ENCODE peak calls at places on chromosomes 2 and 18, in eight cellular contexts. One of them, this sample, is unnamed.

GRCh38 chr18:59848002-59848401 is 51.8 kb upstream of the PMAIP1 start:
- DNase-seq in kidney glomerular epithelial cell: no peak
- DNase-seq in COR-L47: no peak
- DNase-seq in Ammon's horn: no peak
- DNase-seq in Panc1: no peak
- DNase-seq in GM04503: no peak
- DNase-seq in stimulated activated CD4-positive, alpha-beta T cell treated with anti-CD3 and anti-CD28 coated beads, TNF-alpha, amount 100 ng/mL, for 4 hours: no peak
- DNase-seq in NCI-H460: no peak
- DNase-seq in this sample: no peak

GRCh38 chr2:3467654-3468053 is 51.7 kb downstream of the ADI1 start:
- DNase-seq in NCI-H460: no peak
- DNase-seq in kidney glomerular epithelial cell: no peak
- DNase-seq in Ammon's horn: no peak
- DNase-seq in Panc1: no peak
- DNase-seq in stimulated activated CD4-positive, alpha-beta T cell treated with anti-CD3 and anti-CD28 coated beads, TNF-alpha, amount 100 ng/mL, for 4 hours: no peak
- DNase-seq in COR-L47: no peak
- DNase-seq in GM04503: no peak
- DNase-seq in this sample: no peak

GRCh38 chr18:77057043-77057442 is 75.5 kb downstream of the MBP start:
- DNase-seq in kidney glomerular epithelial cell: no peak
- DNase-seq in Ammon's horn: peak
- DNase-seq in GM04503: no peak
- DNase-seq in COR-L47: no peak
- DNase-seq in NCI-H460: no peak
- DNase-seq in Panc1: no peak
- DNase-seq in stimulated activated CD4-positive, alpha-beta T cell treated with anti-CD3 and anti-CD28 coated beads, TNF-alpha, amount 100 ng/mL, for 4 hours: no peak
- DNase-seq in this sample: no peak

GRCh38 chr2:67304300-67304890 is 92.7 kb upstream of the ETAA1 start:
- DNase-seq in stimulated activated CD4-positive, alpha-beta T cell treated with anti-CD3 and anti-CD28 coated beads, TNF-alpha, amount 100 ng/mL, for 4 hours: no peak
- DNase-seq in kidney glomerular epithelial cell: no peak
- DNase-seq in NCI-H460: no peak
- DNase-seq in GM04503: no peak
- DNase-seq in COR-L47: no peak
- DNase-seq in Ammon's horn: no peak
- DNase-seq in Panc1: no peak
- DNase-seq in this sample: peak

GRCh38 chr2:196992466-196992865 is 66.0 kb upstream of the PGAP1 start:
- DNase-seq in GM04503: no peak
- DNase-seq in Ammon's horn: no peak
- DNase-seq in Panc1: no peak
- DNase-seq in kidney glomerular epithelial cell: no peak
- DNase-seq in COR-L47: no peak
- DNase-seq in NCI-H460: no peak
- DNase-seq in stimulated activated CD4-positive, alpha-beta T cell treated with anti-CD3 and anti-CD28 coated beads, TNF-alpha, amount 100 ng/mL, for 4 hours: no peak
- DNase-seq in this sample: no peak

GRCh38 chr2:24984912-24985311 is 13.2 kb upstream of the DNAJC27 start:
- DNase-seq in NCI-H460: no peak
- DNase-seq in COR-L47: peak
- DNase-seq in kidney glomerular epithelial cell: no peak
- DNase-seq in Ammon's horn: peak
- DNase-seq in GM04503: no peak
- DNase-seq in Panc1: no peak
- DNase-seq in stimulated activated CD4-positive, alpha-beta T cell treated with anti-CD3 and anti-CD28 coated beads, TNF-alpha, amount 100 ng/mL, for 4 hours: no peak
- DNase-seq in this sample: no peak

GRCh38 chr2:11866358-11867335 is 120.2 kb downstream of the LPIN1 start:
- DNase-seq in GM04503: no peak
- DNase-seq in stimulated activated CD4-positive, alpha-beta T cell treated with anti-CD3 and anti-CD28 coated beads, TNF-alpha, amount 100 ng/mL, for 4 hours: no peak
- DNase-seq in COR-L47: no peak
- DNase-seq in kidney glomerular epithelial cell: no peak
- DNase-seq in NCI-H460: no peak
- DNase-seq in Ammon's horn: no peak
- DNase-seq in Panc1: no peak
- DNase-seq in this sample: no peak

GRCh38 chr2:1028846-1029245 is 78.2 kb downstream of the SNTG2 start:
- DNase-seq in COR-L47: no peak
- DNase-seq in Ammon's horn: no peak
- DNase-seq in stimulated activated CD4-positive, alpha-beta T cell treated with anti-CD3 and anti-CD28 coated beads, TNF-alpha, amount 100 ng/mL, for 4 hours: no peak
- DNase-seq in Panc1: no peak
- DNase-seq in NCI-H460: no peak
- DNase-seq in GM04503: no peak
- DNase-seq in kidney glomerular epithelial cell: no peak
- DNase-seq in this sample: no peak

GRCh38 chr2:141062443-141062842 is 1068.4 kb downstream of the LRP1B start:
- DNase-seq in Ammon's horn: peak
- DNase-seq in COR-L47: no peak
- DNase-seq in stimulated activated CD4-positive, alpha-beta T cell treated with anti-CD3 and anti-CD28 coated beads, TNF-alpha, amount 100 ng/mL, for 4 hours: no peak
- DNase-seq in NCI-H460: no peak
- DNase-seq in kidney glomerular epithelial cell: no peak
- DNase-seq in Panc1: no peak
- DNase-seq in GM04503: no peak
- DNase-seq in this sample: no peak

GRCh38 chr2:234788841-234789240 is 163.0 kb upstream of the SH3BP4 start:
- DNase-seq in GM04503: no peak
- DNase-seq in kidney glomerular epithelial cell: no peak
- DNase-seq in stimulated activated CD4-positive, alpha-beta T cell treated with anti-CD3 and anti-CD28 coated beads, TNF-alpha, amount 100 ng/mL, for 4 hours: no peak
- DNase-seq in Panc1: no peak
- DNase-seq in NCI-H460: no peak
- DNase-seq in Ammon's horn: no peak
- DNase-seq in COR-L47: no peak
- DNase-seq in this sample: no peak

GRCh38 chr2:62461707-62462106 is 44.3 kb downstream of the TMEM17 start:
- DNase-seq in GM04503: no peak
- DNase-seq in Ammon's horn: no peak
- DNase-seq in Panc1: no peak
- DNase-seq in kidney glomerular epithelial cell: peak
- DNase-seq in COR-L47: no peak
- DNase-seq in stimulated activated CD4-positive, alpha-beta T cell treated with anti-CD3 and anti-CD28 coated beads, TNF-alpha, amount 100 ng/mL, for 4 hours: no peak
- DNase-seq in NCI-H460: no peak
- DNase-seq in this sample: no peak

GRCh38 chr18:63997606-63998005 is 27.7 kb downstream of the SERPINB8 start:
- DNase-seq in Panc1: no peak
- DNase-seq in GM04503: no peak
- DNase-seq in NCI-H460: no peak
- DNase-seq in COR-L47: no peak
- DNase-seq in kidney glomerular epithelial cell: peak
- DNase-seq in stimulated activated CD4-positive, alpha-beta T cell treated with anti-CD3 and anti-CD28 coated beads, TNF-alpha, amount 100 ng/mL, for 4 hours: no peak
- DNase-seq in Ammon's horn: no peak
- DNase-seq in this sample: no peak

GRCh38 chr2:15471606-15472005 is 89.5 kb downstream of the NBAS start:
- DNase-seq in Ammon's horn: no peak
- DNase-seq in Panc1: no peak
- DNase-seq in NCI-H460: no peak
- DNase-seq in stimulated activated CD4-positive, alpha-beta T cell treated with anti-CD3 and anti-CD28 coated beads, TNF-alpha, amount 100 ng/mL, for 4 hours: no peak
- DNase-seq in GM04503: no peak
- DNase-seq in COR-L47: no peak
- DNase-seq in kidney glomerular epithelial cell: no peak
- DNase-seq in this sample: no peak

GRCh38 chr2:43854671-43855070 is 15.9 kb downstream of the ABCG8 start:
- DNase-seq in kidney glomerular epithelial cell: no peak
- DNase-seq in COR-L47: no peak
- DNase-seq in stimulated activated CD4-positive, alpha-beta T cell treated with anti-CD3 and anti-CD28 coated beads, TNF-alpha, amount 100 ng/mL, for 4 hours: no peak
- DNase-seq in NCI-H460: no peak
- DNase-seq in Ammon's horn: no peak
- DNase-seq in Panc1: no peak
- DNase-seq in GM04503: no peak
- DNase-seq in this sample: no peak

GRCh38 chr2:86280191-86280667 is 57.2 kb downstream of the REEP1 start:
- DNase-seq in COR-L47: no peak
- DNase-seq in Panc1: no peak
- DNase-seq in stimulated activated CD4-positive, alpha-beta T cell treated with anti-CD3 and anti-CD28 coated beads, TNF-alpha, amount 100 ng/mL, for 4 hours: no peak
- DNase-seq in Ammon's horn: no peak
- DNase-seq in GM04503: peak
- DNase-seq in kidney glomerular epithelial cell: peak
- DNase-seq in NCI-H460: no peak
- DNase-seq in this sample: no peak

GRCh38 chr2:179744341-179744740 is 117.1 kb downstream of the ZNF385B start:
- DNase-seq in kidney glomerular epithelial cell: no peak
- DNase-seq in GM04503: no peak
- DNase-seq in COR-L47: no peak
- DNase-seq in stimulated activated CD4-positive, alpha-beta T cell treated with anti-CD3 and anti-CD28 coated beads, TNF-alpha, amount 100 ng/mL, for 4 hours: no peak
- DNase-seq in Ammon's horn: no peak
- DNase-seq in Panc1: no peak
- DNase-seq in NCI-H460: no peak
- DNase-seq in this sample: no peak

GRCh38 chr2:202529389-202529788 is 105.4 kb upstream of the FAM117B start:
- DNase-seq in GM04503: peak
- DNase-seq in stimulated activated CD4-positive, alpha-beta T cell treated with anti-CD3 and anti-CD28 coated beads, TNF-alpha, amount 100 ng/mL, for 4 hours: no peak
- DNase-seq in kidney glomerular epithelial cell: peak
- DNase-seq in Panc1: no peak
- DNase-seq in NCI-H460: no peak
- DNase-seq in COR-L47: no peak
- DNase-seq in Ammon's horn: no peak
- DNase-seq in this sample: no peak

GRCh38 chr2:25692143-25692542 is 18.8 kb upstream of the DTNB start:
- DNase-seq in Panc1: no peak
- DNase-seq in NCI-H460: peak
- DNase-seq in stimulated activated CD4-positive, alpha-beta T cell treated with anti-CD3 and anti-CD28 coated beads, TNF-alpha, amount 100 ng/mL, for 4 hours: no peak
- DNase-seq in kidney glomerular epithelial cell: no peak
- DNase-seq in COR-L47: no peak
- DNase-seq in Ammon's horn: no peak
- DNase-seq in GM04503: no peak
- DNase-seq in this sample: peak

GRCh38 chr2:176643711-176644110 is 374.5 kb downstream of the MTX2 start:
- DNase-seq in Panc1: no peak
- DNase-seq in Ammon's horn: no peak
- DNase-seq in GM04503: no peak
- DNase-seq in kidney glomerular epithelial cell: no peak
- DNase-seq in stimulated activated CD4-positive, alpha-beta T cell treated with anti-CD3 and anti-CD28 coated beads, TNF-alpha, amount 100 ng/mL, for 4 hours: no peak
- DNase-seq in COR-L47: peak
- DNase-seq in NCI-H460: no peak
- DNase-seq in this sample: no peak

GRCh38 chr18:56235061-56235772 is 403.2 kb downstream of the TXNL1 start:
- DNase-seq in Ammon's horn: no peak
- DNase-seq in kidney glomerular epithelial cell: no peak
- DNase-seq in GM04503: no peak
- DNase-seq in Panc1: no peak
- DNase-seq in NCI-H460: no peak
- DNase-seq in stimulated activated CD4-positive, alpha-beta T cell treated with anti-CD3 and anti-CD28 coated beads, TNF-alpha, amount 100 ng/mL, for 4 hours: no peak
- DNase-seq in COR-L47: no peak
- DNase-seq in this sample: no peak

GRCh38 chr2:136310005-136310495 is 192.1 kb upstream of the CXCR4 start:
- DNase-seq in GM04503: no peak
- DNase-seq in Ammon's horn: no peak
- DNase-seq in Panc1: no peak
- DNase-seq in stimulated activated CD4-positive, alpha-beta T cell treated with anti-CD3 and anti-CD28 coated beads, TNF-alpha, amount 100 ng/mL, for 4 hours: no peak
- DNase-seq in COR-L47: no peak
- DNase-seq in kidney glomerular epithelial cell: no peak
- DNase-seq in NCI-H460: no peak
- DNase-seq in this sample: peak

GRCh38 chr2:153213022-153213421 is 265.5 kb downstream of the RPRM start:
- DNase-seq in NCI-H460: no peak
- DNase-seq in Ammon's horn: no peak
- DNase-seq in stimulated activated CD4-positive, alpha-beta T cell treated with anti-CD3 and anti-CD28 coated beads, TNF-alpha, amount 100 ng/mL, for 4 hours: no peak
- DNase-seq in GM04503: no peak
- DNase-seq in Panc1: no peak
- DNase-seq in COR-L47: no peak
- DNase-seq in kidney glomerular epithelial cell: no peak
- DNase-seq in this sample: no peak

GRCh38 chr2:28678944-28679343 is 72.7 kb upstream of the PPP1CB start:
- DNase-seq in kidney glomerular epithelial cell: no peak
- DNase-seq in GM04503: no peak
- DNase-seq in NCI-H460: no peak
- DNase-seq in COR-L47: no peak
- DNase-seq in Ammon's horn: no peak
- DNase-seq in stimulated activated CD4-positive, alpha-beta T cell treated with anti-CD3 and anti-CD28 coated beads, TNF-alpha, amount 100 ng/mL, for 4 hours: no peak
- DNase-seq in Panc1: no peak
- DNase-seq in this sample: no peak

GRCh38 chr2:84925724-84926376 is 20.4 kb downstream of the TMSB10 start:
- DNase-seq in Ammon's horn: peak
- DNase-seq in NCI-H460: peak
- DNase-seq in GM04503: no peak
- DNase-seq in kidney glomerular epithelial cell: peak
- DNase-seq in stimulated activated CD4-positive, alpha-beta T cell treated with anti-CD3 and anti-CD28 coated beads, TNF-alpha, amount 100 ng/mL, for 4 hours: peak
- DNase-seq in COR-L47: peak
- DNase-seq in Panc1: peak
- DNase-seq in this sample: peak

GRCh38 chr18:49431563-49431962 is 28.9 kb downstream of the DYM start:
- DNase-seq in kidney glomerular epithelial cell: no peak
- DNase-seq in stimulated activated CD4-positive, alpha-beta T cell treated with anti-CD3 and anti-CD28 coated beads, TNF-alpha, amount 100 ng/mL, for 4 hours: no peak
- DNase-seq in Panc1: no peak
- DNase-seq in COR-L47: no peak
- DNase-seq in NCI-H460: no peak
- DNase-seq in GM04503: no peak
- DNase-seq in Ammon's horn: no peak
- DNase-seq in this sample: no peak